ENCODE peak calls at places on chromosomes 4 and X, in four cellular contexts. One of them, this sample, is unnamed.

GRCh38 chrX:16511776-16512400 is 138.1 kb upstream of the S100G start:
- DNase-seq in AG10803: peak; percentile 41
- DNase-seq in stomach: no peak
- DNase-seq in fibroblast of lung: peak; percentile 11
- DNase-seq in this sample: peak; percentile 51

GRCh38 chr4:70240192-70240591 is 2.2 kb upstream of the CSN3 start:
- DNase-seq in stomach: no peak
- DNase-seq in fibroblast of lung: peak; percentile 97
- DNase-seq in AG10803: no peak
- DNase-seq in this sample: no peak

GRCh38 chr4:146165840-146166239 is 9.7 kb upstream of the LSM6 start:
- DNase-seq in AG10803: peak; percentile 89
- DNase-seq in fibroblast of lung: peak; percentile 47
- DNase-seq in stomach: no peak
- DNase-seq in this sample: peak; percentile 76

GRCh38 chr4:93394488-93395185 is 433.9 kb upstream of the ATOH1 start:
- DNase-seq in stomach: no peak
- DNase-seq in fibroblast of lung: peak; percentile 89
- DNase-seq in AG10803: no peak
- DNase-seq in this sample: peak; percentile 85

GRCh38 chr4:156798438-156798837 is 173.2 kb downstream of the PDGFC start:
- DNase-seq in AG10803: no peak
- DNase-seq in fibroblast of lung: no peak
- DNase-seq in stomach: no peak
- DNase-seq in this sample: no peak

GRCh38 chr4:112895785-112896184 is 153.7 kb upstream of the ANK2 start:
- DNase-seq in fibroblast of lung: peak; percentile 27
- DNase-seq in AG10803: peak; percentile 28
- DNase-seq in stomach: no peak
- DNase-seq in this sample: peak; percentile 24

GRCh38 chr4:138707746-138708145 is 307.8 kb upstream of the NOCT start:
- DNase-seq in fibroblast of lung: no peak
- DNase-seq in AG10803: no peak
- DNase-seq in stomach: no peak
- DNase-seq in this sample: peak; percentile 52

GRCh38 chrX:19046343-19047215 is 62.7 kb upstream of the PHKA2 start:
- DNase-seq in fibroblast of lung: peak; percentile 21
- DNase-seq in AG10803: peak; percentile 4
- DNase-seq in stomach: no peak
- DNase-seq in this sample: peak; percentile 55

GRCh38 chr4:142648378-142648777 is 197.7 kb downstream of the INPP4B start:
- DNase-seq in AG10803: no peak
- DNase-seq in fibroblast of lung: no peak
- DNase-seq in stomach: no peak
- DNase-seq in this sample: no peak

GRCh38 chrX:111041018-111041462 is 55.0 kb upstream of the PAK3 start:
- DNase-seq in AG10803: peak; percentile 92
- DNase-seq in stomach: no peak
- DNase-seq in fibroblast of lung: peak; percentile 83
- DNase-seq in this sample: peak; percentile 64

GRCh38 chrX:10387011-10387410 is 230.2 kb downstream of the CLCN4 start:
- DNase-seq in fibroblast of lung: peak; percentile 37
- DNase-seq in AG10803: no peak
- DNase-seq in stomach: no peak
- DNase-seq in this sample: peak; percentile 29

GRCh38 chrX:138925330-138925729 is 213.8 kb upstream of the FGF13 start:
- DNase-seq in AG10803: peak; percentile 93
- DNase-seq in stomach: no peak
- DNase-seq in fibroblast of lung: peak; percentile 87
- DNase-seq in this sample: peak; percentile 68

GRCh38 chr4:112898357-112899141 is 150.9 kb upstream of the ANK2 start:
- DNase-seq in stomach: no peak
- DNase-seq in fibroblast of lung: no peak
- DNase-seq in AG10803: peak; percentile 15
- DNase-seq in this sample: no peak

GRCh38 chrX:42755820-42756219 is 22.1 kb downstream of the PPP1R2C start:
- DNase-seq in stomach: no peak
- DNase-seq in AG10803: peak; percentile 58
- DNase-seq in fibroblast of lung: peak; percentile 67
- DNase-seq in this sample: peak; percentile 78

GRCh38 chr4:89469930-89470375 is 162.4 kb upstream of the GPRIN3 start:
- DNase-seq in fibroblast of lung: peak; percentile 97
- DNase-seq in AG10803: peak; percentile 90
- DNase-seq in stomach: no peak
- DNase-seq in this sample: peak; percentile 93

GRCh38 chrX:121455890-121456289 is 408.5 kb downstream of the GLUD2 start:
- DNase-seq in AG10803: no peak
- DNase-seq in fibroblast of lung: no peak
- DNase-seq in stomach: no peak
- DNase-seq in this sample: no peak

GRCh38 chrX:124346064-124346876 is at the start of gene SH2D1A:
- DNase-seq in fibroblast of lung: no peak
- DNase-seq in stomach: no peak
- DNase-seq in AG10803: no peak
- DNase-seq in this sample: no peak

GRCh38 chr4:62470020-62470419 is 1269.9 kb downstream of the ADGRL3 start:
- DNase-seq in AG10803: no peak
- DNase-seq in fibroblast of lung: no peak
- DNase-seq in stomach: no peak
- DNase-seq in this sample: no peak

GRCh38 chr4:4843651-4844291 is 15.7 kb upstream of the MSX1 start:
- DNase-seq in stomach: no peak
- DNase-seq in fibroblast of lung: no peak
- DNase-seq in AG10803: no peak
- DNase-seq in this sample: no peak

GRCh38 chr4:183350317-183351071 is 28.3 kb upstream of the CLDN24 start:
- DNase-seq in AG10803: peak; percentile 91
- DNase-seq in fibroblast of lung: no peak
- DNase-seq in stomach: peak; percentile 10
- DNase-seq in this sample: peak; percentile 90

GRCh38 chr4:163251204-163251603 is 81.2 kb downstream of the NPY1R start:
- DNase-seq in stomach: no peak
- DNase-seq in AG10803: no peak
- DNase-seq in fibroblast of lung: no peak
- DNase-seq in this sample: no peak

GRCh38 chrX:154797006-154797405 is 8.3 kb downstream of the MPP1 start:
- DNase-seq in AG10803: no peak
- DNase-seq in stomach: no peak
- DNase-seq in fibroblast of lung: no peak
- DNase-seq in this sample: no peak

GRCh38 chrX:2874222-2875135 is 45.7 kb downstream of the GYG2 start:
- DNase-seq in fibroblast of lung: no peak
- DNase-seq in AG10803: no peak
- DNase-seq in stomach: no peak
- DNase-seq in this sample: no peak

GRCh38 chrX:97685753-97686152 is 802.0 kb downstream of the RPA4 start:
- DNase-seq in AG10803: peak; percentile 17
- DNase-seq in fibroblast of lung: peak; percentile 47
- DNase-seq in stomach: no peak
- DNase-seq in this sample: peak; percentile 39

GRCh38 chr4:185865901-185866328 is 53.9 kb upstream of the SORBS2 start:
- DNase-seq in stomach: peak; percentile 60
- DNase-seq in fibroblast of lung: peak; percentile 53
- DNase-seq in AG10803: peak; percentile 85
- DNase-seq in this sample: no peak

DNA sequence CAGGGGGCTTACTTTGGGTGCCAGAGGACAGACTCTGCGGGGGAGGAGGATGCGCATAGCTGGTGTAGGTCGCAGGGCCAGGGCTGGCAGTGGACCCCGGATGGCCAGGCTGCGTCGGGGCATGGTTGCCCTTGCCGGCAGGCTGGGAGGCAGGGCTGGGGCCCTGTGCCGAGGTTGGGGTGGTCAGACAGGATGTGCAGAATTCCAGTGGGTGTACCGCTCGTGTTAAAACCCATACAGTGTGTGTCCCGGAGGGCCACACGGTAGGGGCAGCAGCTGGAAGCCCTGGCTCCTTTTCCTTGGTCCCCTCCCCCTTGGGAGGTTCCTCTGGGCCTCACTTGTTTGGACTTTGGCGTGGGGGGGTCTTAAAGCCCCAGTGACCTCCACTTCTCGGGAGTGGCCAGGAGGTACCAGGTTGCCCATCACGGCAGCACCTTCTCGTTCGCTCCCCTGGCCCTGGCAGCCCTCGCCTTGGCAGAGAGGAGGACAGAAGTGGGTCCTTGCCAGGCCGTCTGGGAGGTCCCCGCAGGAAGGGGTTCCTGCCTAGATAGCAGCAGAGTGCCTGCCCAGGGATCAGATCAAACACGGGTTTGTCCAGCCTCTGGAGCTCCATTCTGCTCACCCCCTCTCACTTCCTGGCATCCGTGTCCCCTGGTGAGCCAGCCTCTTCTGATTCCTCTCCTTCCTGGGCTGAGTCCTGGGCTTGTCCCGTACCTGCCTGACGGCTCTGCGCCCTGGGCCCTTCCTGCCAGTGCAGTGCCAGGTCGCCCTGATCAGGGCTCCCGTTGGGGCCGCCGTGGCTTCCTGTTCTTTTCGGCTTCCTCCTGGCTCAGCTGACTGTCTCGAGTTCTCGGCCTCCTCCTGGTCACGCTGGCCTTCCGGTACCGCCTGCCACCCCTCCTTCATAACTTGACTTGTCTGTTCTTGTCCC is 56.7 kb upstream of the HGFAC start:
- DNase-seq in fibroblast of lung: no peak
- DNase-seq in stomach: no peak
- DNase-seq in AG10803: no peak
- DNase-seq in this sample: no peak
- H3K4me3 ChIP-seq in fibroblast of lung: no peak overlapping the region
- H3K4me3 ChIP-seq in stomach: peak overlapping the region; percentile 18
- H3K4me3 ChIP-seq in AG10803: no peak overlapping the region
- H3K4me3 ChIP-seq in this sample: no peak overlapping the region

DNA sequence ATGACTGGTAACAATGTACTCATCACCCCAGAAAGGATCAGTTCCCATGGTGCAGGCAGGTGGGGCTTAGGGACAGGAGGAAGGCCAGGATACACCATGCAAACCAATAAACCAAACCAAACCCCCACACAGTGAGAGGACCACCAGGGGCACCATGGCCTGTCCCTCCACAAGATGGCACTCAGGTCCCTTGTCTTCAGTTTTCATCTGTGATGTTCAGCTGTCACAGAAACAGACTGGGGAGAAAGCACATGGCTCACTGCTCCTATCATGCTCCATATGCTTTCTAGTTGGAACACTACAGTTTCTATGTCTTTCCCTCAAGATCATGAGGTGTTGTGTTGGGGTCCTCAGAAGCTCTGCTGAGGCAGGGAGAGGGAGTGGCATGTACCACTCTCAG is 10.1 kb downstream of the HS3ST1 start:
- DNase-seq in AG10803: no peak
- DNase-seq in fibroblast of lung: peak; percentile 6
- DNase-seq in stomach: no peak
- DNase-seq in this sample: no peak
- TF ChIP-seq CTCF in AG10803: no peak
- TF ChIP-seq CTCF in fibroblast of lung: no peak
- TF ChIP-seq CTCF in stomach: no peak
- TF ChIP-seq CTCF in this sample: no peak

GRCh38 chr4:55397024-55397520 is 1.3 kb downstream of the TMEM165 start:
- DNase-seq in fibroblast of lung: no peak
- DNase-seq in stomach: no peak
- DNase-seq in AG10803: no peak
- DNase-seq in this sample: no peak

GRCh38 chr4:55398966-55399365 is 3.2 kb downstream of the TMEM165 start:
- DNase-seq in AG10803: no peak
- DNase-seq in fibroblast of lung: no peak
- DNase-seq in stomach: no peak
- DNase-seq in this sample: no peak

GRCh38 chr4:55398461-55398860 is 2.7 kb downstream of the TMEM165 start:
- DNase-seq in fibroblast of lung: peak; percentile 40
- DNase-seq in AG10803: peak; percentile 26
- DNase-seq in stomach: no peak
- DNase-seq in this sample: peak; percentile 71

GRCh38 chr4:55396305-55397023 is 707 bp downstream of the TMEM165 start:
- DNase-seq in AG10803: peak; percentile 71
- DNase-seq in fibroblast of lung: peak; percentile 79
- DNase-seq in stomach: peak; percentile 46
- DNase-seq in this sample: peak; percentile 68

GRCh38 chr4:55397521-55398321 is 2.0 kb downstream of the TMEM165 start:
- DNase-seq in stomach: no peak
- DNase-seq in AG10803: peak; percentile 81
- DNase-seq in fibroblast of lung: peak; percentile 84
- DNase-seq in this sample: peak; percentile 78
- H3K4me3 ChIP-seq in stomach: peak overlapping the region; percentile 75
- H3K4me3 ChIP-seq in AG10803: peak overlapping the region; percentile 84
- H3K4me3 ChIP-seq in fibroblast of lung: peak overlapping the region; percentile 95
- H3K4me3 ChIP-seq in this sample: peak overlapping the region; percentile 80

GRCh38 chrX:37302569-37302968 is 46.6 kb upstream of the PRRG1 start:
- DNase-seq in fibroblast of lung: peak; percentile 33
- DNase-seq in AG10803: peak; percentile 23
- DNase-seq in stomach: no peak
- DNase-seq in this sample: peak; percentile 16
- TF ChIP-seq CTCF in fibroblast of lung: peak; percentile 5
- TF ChIP-seq CTCF in AG10803: peak; percentile 39
- TF ChIP-seq CTCF in stomach: no peak
- TF ChIP-seq CTCF in this sample: peak; percentile 9

This sample was measured in foreskin fibroblast.